ENCODE peak calls at places on chromosome 22, in eight cellular contexts. H is natural killer cell; R is omental fat pad; O is tibial artery; D is HAP-1; W is transverse colon; U is CD4-positive, alpha-beta T cell; Y is mesendoderm. Z is an unnamed sample.

GRCh38 chr22:17172172-17172833 is 13.2 kb upstream of the HDHD5 start:
- DNase-seq in Y (no peak), R (no peak), O (no peak), U (no peak), D (no peak), H (no peak), W (no peak), Z (no peak)

GRCh38 chr22:43643362-43643761 is 168.7 kb downstream of the EFCAB6 start:
- DNase-seq in H (no peak), W (no peak), U (no peak), D (no peak), Y (no peak), O (no peak), R (no peak), Z (peak; percentile 50)

GRCh38 chr22:35783943-35784614 is 66.4 kb downstream of the APOL5 start:
- DNase-seq in Y (peak; percentile 11), D (no peak), W (no peak), H (no peak), R (no peak), O (no peak), U (no peak), Z (no peak)

GRCh38 chr22:38203855-38204497 is 2.2 kb downstream of the MAFF start:
- DNase-seq in D (no peak), U (no peak), W (no peak), R (no peak), Y (no peak), O (no peak), H (no peak), Z (no peak)

GRCh38 chr22:44392446-44392921 is 79.7 kb upstream of the SHISAL1 start:
- DNase-seq in H (no peak), U (no peak), D (no peak), O (peak; percentile 8), R (peak; percentile 10), Y (no peak), W (no peak), Z (no peak)

GRCh38 chr22:30628491-30628890 is 7.1 kb upstream of the SLC35E4 start:
- DNase-seq in W (no peak), D (no peak), U (no peak), Y (no peak), O (no peak), H (no peak), R (no peak), Z (no peak)

GRCh38 chr22:32339190-32340012 is 18.3 kb upstream of the RFPL3 start:
- DNase-seq in D (no peak), H (no peak), U (no peak), W (no peak), Y (no peak), R (no peak), O (no peak), Z (no peak)

GRCh38 chr22:35648066-35649025 is at the start of gene APOL6:
- DNase-seq in O (no peak), R (no peak), U (peak; percentile 24), W (peak; percentile 67), H (peak; percentile 63), Y (no peak), D (no peak), Z (peak; percentile 53)

GRCh38 chr22:44248926-44249325 is 63.8 kb downstream of the SHISAL1 start:
- DNase-seq in U (no peak), H (no peak), O (no peak), W (no peak), D (no peak), R (no peak), Y (no peak), Z (no peak)

GRCh38 chr22:46074771-46075551 is 75.4 kb upstream of the PPARA start:
- DNase-seq in W (peak; percentile 35), H (no peak), Y (no peak), U (no peak), R (no peak), D (peak; percentile 35), O (peak; percentile 24), Z (no peak)

GRCh38 chr22:46604306-46604690 is 15.9 kb upstream of the GRAMD4 start:
- DNase-seq in W (peak; percentile 54), H (peak; percentile 28), D (no peak), R (no peak), U (peak; percentile 17), O (peak; percentile 72), Y (peak; percentile 82), Z (peak; percentile 34)

GRCh38 chr22:42990131-42990838 is 24.7 kb downstream of the PACSIN2 start:
- DNase-seq in W (peak; percentile 36), O (no peak), H (no peak), U (no peak), R (no peak), D (no peak), Y (peak; percentile 80), Z (no peak)

GRCh38 chr22:28147401-28147800 is 228.3 kb upstream of the PITPNB start:
- DNase-seq in D (peak; percentile 19), O (no peak), Y (no peak), W (no peak), U (no peak), R (no peak), H (no peak), Z (no peak)

GRCh38 chr22:46140989-46141928 is 9.1 kb upstream of the PPARA start:
- DNase-seq in W (no peak), D (no peak), R (no peak), Y (no peak), H (no peak), U (no peak), O (no peak), Z (no peak)

GRCh38 chr22:19517919-19518567 is 6.2 kb downstream of the CLDN5 start:
- DNase-seq in O (no peak), H (no peak), W (no peak), R (no peak), D (no peak), U (no peak), Y (no peak), Z (no peak)

GRCh38 chr22:50403701-50404101 is 60.6 kb downstream of the PPP6R2 start:
- DNase-seq in R (no peak), H (no peak), Y (no peak), W (peak; percentile 56), D (no peak), U (no peak), O (peak; percentile 71), Z (peak; percentile 45)

GRCh38 chr22:42172385-42173172 is 42.0 kb upstream of the CYP2D6 start:
- DNase-seq in W (peak; percentile 74), U (no peak), H (no peak), O (no peak), Y (peak; percentile 61), D (no peak), R (no peak), Z (peak; percentile 37)

GRCh38 chr22:36405671-36406070 is 17.9 kb upstream of the MYH9 start:
- DNase-seq in Y (no peak), O (no peak), H (peak; percentile 46), R (no peak), W (peak; percentile 56), D (no peak), U (peak; percentile 48), Z (peak; percentile 56)

GRCh38 chr22:49289822-49290221 is 537.9 kb downstream of the BRD1 start:
- DNase-seq in U (no peak), R (no peak), D (no peak), O (peak; percentile 3), W (no peak), H (no peak), Y (no peak), Z (no peak)

GRCh38 chr22:30843245-30843644 is 125.3 kb downstream of the MORC2 start:
- DNase-seq in W (no peak), Y (no peak), D (no peak), O (no peak), U (no peak), H (no peak), R (no peak), Z (no peak)

GRCh38 chr22:50676211-50676636 is 3.6 kb downstream of the SHANK3 start:
- DNase-seq in Y (no peak), H (no peak), W (no peak), U (no peak), O (no peak), R (no peak), D (no peak), Z (no peak)

Z was measured in left kidney.